ENCODE peak calls at places on chromosomes 7 and 10, in nine cellular contexts. One of them, this sample, is unnamed.

GRCh38 chr10:49759787-49760551 is 2.2 kb downstream of the OGDHL start:
- DNase-seq in astrocyte: no peak
- DNase-seq in fibroblast of pulmonary artery: no peak
- DNase-seq in cardiac muscle cell: no peak
- DNase-seq in cardiac fibroblast: no peak
- DNase-seq in dorsolateral prefrontal cortex: no peak
- DNase-seq in IMR-90: no peak
- DNase-seq in colonic mucosa: no peak
- DNase-seq in skeletal muscle cell: no peak
- DNase-seq in this sample: no peak

GRCh38 chr10:124362572-124362971 is 56.2 kb downstream of the OAT start:
- DNase-seq in astrocyte: no peak
- DNase-seq in fibroblast of pulmonary artery: no peak
- DNase-seq in cardiac muscle cell: no peak
- DNase-seq in cardiac fibroblast: no peak
- DNase-seq in dorsolateral prefrontal cortex: no peak
- DNase-seq in IMR-90: no peak
- DNase-seq in colonic mucosa: no peak
- DNase-seq in skeletal muscle cell: no peak
- DNase-seq in this sample: no peak

GRCh38 chr10:116127296-116127695 is 145.7 kb downstream of the GFRA1 start:
- DNase-seq in astrocyte: no peak
- DNase-seq in fibroblast of pulmonary artery: no peak
- DNase-seq in cardiac muscle cell: no peak
- DNase-seq in cardiac fibroblast: no peak
- DNase-seq in dorsolateral prefrontal cortex: no peak
- DNase-seq in IMR-90: no peak
- DNase-seq in colonic mucosa: no peak
- DNase-seq in skeletal muscle cell: no peak
- DNase-seq in this sample: no peak

GRCh38 chr10:58027431-58027830 is 240.3 kb downstream of the IPMK start:
- DNase-seq in astrocyte: peak
- DNase-seq in fibroblast of pulmonary artery: no peak
- DNase-seq in cardiac muscle cell: no peak
- DNase-seq in cardiac fibroblast: no peak
- DNase-seq in dorsolateral prefrontal cortex: no peak
- DNase-seq in IMR-90: peak
- DNase-seq in colonic mucosa: no peak
- DNase-seq in skeletal muscle cell: no peak
- DNase-seq in this sample: peak

GRCh38 chr7:85078181-85078580 is 108.7 kb downstream of the SEMA3D start:
- DNase-seq in astrocyte: no peak
- DNase-seq in fibroblast of pulmonary artery: no peak
- DNase-seq in cardiac muscle cell: no peak
- DNase-seq in cardiac fibroblast: no peak
- DNase-seq in dorsolateral prefrontal cortex: no peak
- DNase-seq in IMR-90: no peak
- DNase-seq in colonic mucosa: no peak
- DNase-seq in skeletal muscle cell: no peak
- DNase-seq in this sample: no peak

GRCh38 chr10:104416-104815 is 30.8 kb upstream of the ZMYND11 start:
- DNase-seq in astrocyte: no peak
- DNase-seq in fibroblast of pulmonary artery: no peak
- DNase-seq in cardiac muscle cell: no peak
- DNase-seq in cardiac fibroblast: no peak
- DNase-seq in dorsolateral prefrontal cortex: no peak
- DNase-seq in IMR-90: no peak
- DNase-seq in colonic mucosa: no peak
- DNase-seq in skeletal muscle cell: no peak
- DNase-seq in this sample: no peak

GRCh38 chr10:11529276-11529675 is 82.2 kb downstream of the USP6NL start:
- DNase-seq in astrocyte: no peak
- DNase-seq in fibroblast of pulmonary artery: no peak
- DNase-seq in cardiac muscle cell: no peak
- DNase-seq in cardiac fibroblast: no peak
- DNase-seq in dorsolateral prefrontal cortex: no peak
- DNase-seq in IMR-90: no peak
- DNase-seq in colonic mucosa: no peak
- DNase-seq in skeletal muscle cell: no peak
- DNase-seq in this sample: no peak

GRCh38 chr10:78829570-78829969 is 239.2 kb upstream of the ZMIZ1 start:
- DNase-seq in astrocyte: peak
- DNase-seq in fibroblast of pulmonary artery: no peak
- DNase-seq in cardiac muscle cell: no peak
- DNase-seq in cardiac fibroblast: no peak
- DNase-seq in dorsolateral prefrontal cortex: no peak
- DNase-seq in IMR-90: peak
- DNase-seq in colonic mucosa: no peak
- DNase-seq in skeletal muscle cell: no peak
- DNase-seq in this sample: peak

GRCh38 chr10:101565370-101565900 is 22.6 kb downstream of the POLL start:
- DNase-seq in astrocyte: no peak
- DNase-seq in fibroblast of pulmonary artery: no peak
- DNase-seq in cardiac muscle cell: no peak
- DNase-seq in cardiac fibroblast: no peak
- DNase-seq in dorsolateral prefrontal cortex: no peak
- DNase-seq in IMR-90: no peak
- DNase-seq in colonic mucosa: peak
- DNase-seq in skeletal muscle cell: no peak
- DNase-seq in this sample: no peak

GRCh38 chr10:29617880-29618340 is 16.9 kb downstream of the SVIL start:
- DNase-seq in astrocyte: no peak
- DNase-seq in fibroblast of pulmonary artery: peak
- DNase-seq in cardiac muscle cell: no peak
- DNase-seq in cardiac fibroblast: peak
- DNase-seq in dorsolateral prefrontal cortex: no peak
- DNase-seq in IMR-90: no peak
- DNase-seq in colonic mucosa: peak
- DNase-seq in skeletal muscle cell: no peak
- DNase-seq in this sample: no peak
- H3K4me3 ChIP-seq in astrocyte: no peak
- H3K4me3 ChIP-seq in fibroblast of pulmonary artery: no peak
- H3K4me3 ChIP-seq in cardiac muscle cell: no peak
- H3K4me3 ChIP-seq in cardiac fibroblast: no peak
- H3K4me3 ChIP-seq in dorsolateral prefrontal cortex: no peak
- H3K4me3 ChIP-seq in IMR-90: no peak
- H3K4me3 ChIP-seq in colonic mucosa: no peak
- H3K4me3 ChIP-seq in skeletal muscle cell: no peak
- H3K4me3 ChIP-seq in this sample: no peak

GRCh38 chr7:27187158-27187701 is 2.2 kb upstream of the HOXA11 start:
- DNase-seq in astrocyte: no peak
- DNase-seq in fibroblast of pulmonary artery: no peak
- DNase-seq in cardiac muscle cell: no peak
- DNase-seq in cardiac fibroblast: no peak
- DNase-seq in dorsolateral prefrontal cortex: no peak
- DNase-seq in IMR-90: no peak
- DNase-seq in colonic mucosa: no peak
- DNase-seq in skeletal muscle cell: no peak
- DNase-seq in this sample: no peak
- H3K4me3 ChIP-seq in astrocyte: no peak
- H3K4me3 ChIP-seq in fibroblast of pulmonary artery: no peak
- H3K4me3 ChIP-seq in cardiac muscle cell: no peak
- H3K4me3 ChIP-seq in cardiac fibroblast: no peak
- H3K4me3 ChIP-seq in dorsolateral prefrontal cortex: no peak
- H3K4me3 ChIP-seq in IMR-90: no peak
- H3K4me3 ChIP-seq in colonic mucosa: peak
- H3K4me3 ChIP-seq in skeletal muscle cell: peak
- H3K4me3 ChIP-seq in this sample: no peak

GRCh38 chr10:75111906-75112703 is 649 bp downstream of the SAMD8 start:
- DNase-seq in astrocyte: peak
- DNase-seq in fibroblast of pulmonary artery: peak
- DNase-seq in cardiac muscle cell: peak
- DNase-seq in cardiac fibroblast: peak
- DNase-seq in dorsolateral prefrontal cortex: peak
- DNase-seq in IMR-90: peak
- DNase-seq in colonic mucosa: peak
- DNase-seq in skeletal muscle cell: no peak
- DNase-seq in this sample: peak

GRCh38 chr10:75109459-75109778 is 2.0 kb upstream of the SAMD8 start:
- DNase-seq in astrocyte: no peak
- DNase-seq in fibroblast of pulmonary artery: no peak
- DNase-seq in cardiac muscle cell: no peak
- DNase-seq in cardiac fibroblast: no peak
- DNase-seq in dorsolateral prefrontal cortex: no peak
- DNase-seq in IMR-90: no peak
- DNase-seq in colonic mucosa: no peak
- DNase-seq in skeletal muscle cell: no peak
- DNase-seq in this sample: no peak

GRCh38 chr10:75107756-75108683 is 3.4 kb upstream of the SAMD8 start:
- DNase-seq in astrocyte: no peak
- DNase-seq in fibroblast of pulmonary artery: no peak
- DNase-seq in cardiac muscle cell: no peak
- DNase-seq in cardiac fibroblast: no peak
- DNase-seq in dorsolateral prefrontal cortex: no peak
- DNase-seq in IMR-90: no peak
- DNase-seq in colonic mucosa: no peak
- DNase-seq in skeletal muscle cell: no peak
- DNase-seq in this sample: no peak

GRCh38 chr10:75111367-75111905 is at the start of gene SAMD8:
- DNase-seq in astrocyte: peak
- DNase-seq in fibroblast of pulmonary artery: peak
- DNase-seq in cardiac muscle cell: peak
- DNase-seq in cardiac fibroblast: peak
- DNase-seq in dorsolateral prefrontal cortex: peak
- DNase-seq in IMR-90: peak
- DNase-seq in colonic mucosa: peak
- DNase-seq in skeletal muscle cell: peak
- DNase-seq in this sample: peak

GRCh38 chr10:75110006-75110632 is 1.3 kb upstream of the SAMD8 start:
- DNase-seq in astrocyte: no peak
- DNase-seq in fibroblast of pulmonary artery: no peak
- DNase-seq in cardiac muscle cell: peak
- DNase-seq in cardiac fibroblast: no peak
- DNase-seq in dorsolateral prefrontal cortex: no peak
- DNase-seq in IMR-90: no peak
- DNase-seq in colonic mucosa: no peak
- DNase-seq in skeletal muscle cell: no peak
- DNase-seq in this sample: no peak
- H3K4me3 ChIP-seq in astrocyte: no peak
- H3K4me3 ChIP-seq in fibroblast of pulmonary artery: no peak
- H3K4me3 ChIP-seq in cardiac muscle cell: no peak
- H3K4me3 ChIP-seq in cardiac fibroblast: no peak
- H3K4me3 ChIP-seq in dorsolateral prefrontal cortex: peak
- H3K4me3 ChIP-seq in IMR-90: no peak
- H3K4me3 ChIP-seq in colonic mucosa: no peak
- H3K4me3 ChIP-seq in skeletal muscle cell: no peak
- H3K4me3 ChIP-seq in this sample: no peak

GRCh38 chr10:2895616-2896196 is 171.6 kb upstream of the PFKP start:
- DNase-seq in astrocyte: no peak
- DNase-seq in fibroblast of pulmonary artery: no peak
- DNase-seq in cardiac muscle cell: no peak
- DNase-seq in cardiac fibroblast: no peak
- DNase-seq in dorsolateral prefrontal cortex: no peak
- DNase-seq in IMR-90: no peak
- DNase-seq in colonic mucosa: no peak
- DNase-seq in skeletal muscle cell: no peak
- DNase-seq in this sample: no peak
- H3K4me3 ChIP-seq in astrocyte: no peak
- H3K4me3 ChIP-seq in fibroblast of pulmonary artery: no peak
- H3K4me3 ChIP-seq in cardiac muscle cell: no peak
- H3K4me3 ChIP-seq in cardiac fibroblast: no peak
- H3K4me3 ChIP-seq in dorsolateral prefrontal cortex: no peak
- H3K4me3 ChIP-seq in IMR-90: no peak
- H3K4me3 ChIP-seq in colonic mucosa: no peak
- H3K4me3 ChIP-seq in skeletal muscle cell: no peak
- H3K4me3 ChIP-seq in this sample: no peak

GRCh38 chr7:96738705-96739104 is 29.1 kb upstream of the SEM1 start:
- DNase-seq in astrocyte: no peak
- DNase-seq in fibroblast of pulmonary artery: no peak
- DNase-seq in cardiac muscle cell: no peak
- DNase-seq in cardiac fibroblast: no peak
- DNase-seq in dorsolateral prefrontal cortex: no peak
- DNase-seq in IMR-90: no peak
- DNase-seq in colonic mucosa: no peak
- DNase-seq in skeletal muscle cell: no peak
- DNase-seq in this sample: no peak
- H3K4me3 ChIP-seq in astrocyte: no peak
- H3K4me3 ChIP-seq in fibroblast of pulmonary artery: no peak
- H3K4me3 ChIP-seq in cardiac muscle cell: no peak
- H3K4me3 ChIP-seq in cardiac fibroblast: no peak
- H3K4me3 ChIP-seq in dorsolateral prefrontal cortex: no peak
- H3K4me3 ChIP-seq in IMR-90: no peak
- H3K4me3 ChIP-seq in colonic mucosa: no peak
- H3K4me3 ChIP-seq in skeletal muscle cell: no peak
- H3K4me3 ChIP-seq in this sample: no peak

GRCh38 chr10:132784582-132785432 is 1.1 kb downstream of the NKX6-2 start:
- DNase-seq in astrocyte: no peak
- DNase-seq in fibroblast of pulmonary artery: no peak
- DNase-seq in cardiac muscle cell: no peak
- DNase-seq in cardiac fibroblast: no peak
- DNase-seq in dorsolateral prefrontal cortex: no peak
- DNase-seq in IMR-90: no peak
- DNase-seq in colonic mucosa: no peak
- DNase-seq in skeletal muscle cell: no peak
- DNase-seq in this sample: no peak

GRCh38 chr10:132786529-132787252 is 744 bp upstream of the NKX6-2 start:
- DNase-seq in astrocyte: no peak
- DNase-seq in fibroblast of pulmonary artery: no peak
- DNase-seq in cardiac muscle cell: no peak
- DNase-seq in cardiac fibroblast: no peak
- DNase-seq in dorsolateral prefrontal cortex: no peak
- DNase-seq in IMR-90: no peak
- DNase-seq in colonic mucosa: no peak
- DNase-seq in skeletal muscle cell: no peak
- DNase-seq in this sample: no peak

GRCh38 chr10:132783865-132784581 is 1.9 kb downstream of the NKX6-2 start:
- DNase-seq in astrocyte: no peak
- DNase-seq in fibroblast of pulmonary artery: no peak
- DNase-seq in cardiac muscle cell: no peak
- DNase-seq in cardiac fibroblast: no peak
- DNase-seq in dorsolateral prefrontal cortex: no peak
- DNase-seq in IMR-90: no peak
- DNase-seq in colonic mucosa: no peak
- DNase-seq in skeletal muscle cell: no peak
- DNase-seq in this sample: no peak

GRCh38 chr10:132786279-132786528 is 257 bp upstream of the NKX6-2 start:
- DNase-seq in astrocyte: no peak
- DNase-seq in fibroblast of pulmonary artery: no peak
- DNase-seq in cardiac muscle cell: no peak
- DNase-seq in cardiac fibroblast: no peak
- DNase-seq in dorsolateral prefrontal cortex: no peak
- DNase-seq in IMR-90: no peak
- DNase-seq in colonic mucosa: no peak
- DNase-seq in skeletal muscle cell: no peak
- DNase-seq in this sample: no peak

GRCh38 chr10:132785433-132786278 is at the start of gene NKX6-2:
- DNase-seq in astrocyte: no peak
- DNase-seq in fibroblast of pulmonary artery: peak
- DNase-seq in cardiac muscle cell: peak
- DNase-seq in cardiac fibroblast: no peak
- DNase-seq in dorsolateral prefrontal cortex: peak
- DNase-seq in IMR-90: no peak
- DNase-seq in colonic mucosa: no peak
- DNase-seq in skeletal muscle cell: no peak
- DNase-seq in this sample: no peak
- H3K4me3 ChIP-seq in astrocyte: no peak
- H3K4me3 ChIP-seq in fibroblast of pulmonary artery: no peak
- H3K4me3 ChIP-seq in cardiac muscle cell: peak
- H3K4me3 ChIP-seq in cardiac fibroblast: no peak
- H3K4me3 ChIP-seq in dorsolateral prefrontal cortex: peak
- H3K4me3 ChIP-seq in IMR-90: no peak
- H3K4me3 ChIP-seq in colonic mucosa: peak
- H3K4me3 ChIP-seq in skeletal muscle cell: no peak
- H3K4me3 ChIP-seq in this sample: no peak

GRCh38 chr10:75108684-75109458 is 2.6 kb upstream of the SAMD8 start:
- DNase-seq in astrocyte: no peak
- DNase-seq in fibroblast of pulmonary artery: peak
- DNase-seq in cardiac muscle cell: peak
- DNase-seq in cardiac fibroblast: peak
- DNase-seq in dorsolateral prefrontal cortex: no peak
- DNase-seq in IMR-90: no peak
- DNase-seq in colonic mucosa: no peak
- DNase-seq in skeletal muscle cell: peak
- DNase-seq in this sample: peak
- H3K4me3 ChIP-seq in astrocyte: no peak
- H3K4me3 ChIP-seq in fibroblast of pulmonary artery: no peak
- H3K4me3 ChIP-seq in cardiac muscle cell: no peak
- H3K4me3 ChIP-seq in cardiac fibroblast: no peak
- H3K4me3 ChIP-seq in dorsolateral prefrontal cortex: no peak
- H3K4me3 ChIP-seq in IMR-90: no peak
- H3K4me3 ChIP-seq in colonic mucosa: no peak
- H3K4me3 ChIP-seq in skeletal muscle cell: peak
- H3K4me3 ChIP-seq in this sample: no peak

This sample was measured in AG10803.